ENCODE peak calls at places on chromosomes 13 and 19, in ten cellular contexts. U is HepG2, H is IMR-90, B is PC-3, C is SK-N-SH, G is keratinocyte, T is Karpas-422, N is adipocyte, Q is H9, K is neural progenitor cell. V is an unnamed sample.

GRCh38 chr13:31773538-31773937 is 34.2 kb downstream of the RXFP2 start:
- DNase-seq in K (no peak), Q (no peak), C (no peak), G (no peak), N (peak), T (no peak), U (no peak), H (peak), B (no peak), V (peak)

GRCh38 chr19:50512112-50512998 is 1.4 kb downstream of the ASPDH start:
- DNase-seq in T (no peak), G (no peak), B (no peak), Q (no peak), C (no peak), N (no peak), K (no peak), H (no peak), U (no peak), V (no peak)

GRCh38 chr19:33569822-33570221 is 48.2 kb upstream of the PEPD start:
- DNase-seq in K (peak), G (no peak), B (no peak), Q (no peak), H (no peak), T (no peak), N (no peak), U (no peak), C (no peak), V (no peak)

GRCh38 chr13:23325191-23325590 is 108.3 kb downstream of the SACS start:
- DNase-seq in K (no peak), G (no peak), T (no peak), C (no peak), N (no peak), H (no peak), Q (no peak), U (peak), B (no peak), V (no peak)

GRCh38 chr19:38617283-38617763 is 430 bp downstream of the MAP4K1 start:
- DNase-seq in G (no peak), U (no peak), H (no peak), T (peak), B (no peak), N (no peak), C (no peak), Q (no peak), K (no peak), V (no peak)

GRCh38 chr13:49093376-49093775 is 117.7 kb downstream of the FNDC3A start:
- DNase-seq in Q (no peak), G (no peak), C (no peak), N (no peak), T (no peak), K (no peak), U (peak), H (no peak), B (peak), V (no peak)

GRCh38 chr19:15304140-15304705 is 28.1 kb downstream of the BRD4 start:
- DNase-seq in H (no peak), C (peak), T (no peak), Q (no peak), B (peak), G (no peak), U (peak), N (no peak), K (no peak), V (no peak)

GRCh38 chr19:12652219-12652618 is 14.3 kb downstream of the MAN2B1 start:
- DNase-seq in B (no peak), C (no peak), Q (no peak), U (no peak), G (no peak), T (no peak), N (no peak), H (no peak), K (no peak), V (no peak)

GRCh38 chr13:43805071-43805468 is 18.3 kb upstream of the ENOX1 start:
- DNase-seq in Q (no peak), H (peak), N (peak), C (peak), G (peak), T (no peak), K (no peak), U (peak), B (peak), V (peak)

GRCh38 chr13:60745343-60745742 is 348.3 kb downstream of the TDRD3 start:
- DNase-seq in U (no peak), G (no peak), C (no peak), N (no peak), T (no peak), K (no peak), B (no peak), Q (no peak), H (no peak), V (no peak)

GRCh38 chr13:29193083-29193482 is 372.9 kb downstream of the MTUS2 start:
- DNase-seq in G (no peak), T (no peak), Q (no peak), K (no peak), B (no peak), N (no peak), C (no peak), U (no peak), H (no peak), V (no peak)

GRCh38 chr13:29195459-29195858 is 375.3 kb downstream of the MTUS2 start:
- DNase-seq in C (no peak), B (no peak), T (peak), G (no peak), Q (no peak), H (no peak), U (no peak), N (no peak), K (no peak), V (no peak)

GRCh38 chr13:29196409-29197074 is 376.4 kb downstream of the MTUS2 start:
- DNase-seq in N (no peak), B (no peak), K (no peak), C (no peak), G (no peak), Q (no peak), H (no peak), U (no peak), T (peak), V (no peak)
- H3K9ac ChIP-seq in N (no peak), B (no peak), K (no peak), C (no peak), G (no peak), Q (no peak), H (no peak), U (no peak), T (no peak), V (no peak)

DNA sequence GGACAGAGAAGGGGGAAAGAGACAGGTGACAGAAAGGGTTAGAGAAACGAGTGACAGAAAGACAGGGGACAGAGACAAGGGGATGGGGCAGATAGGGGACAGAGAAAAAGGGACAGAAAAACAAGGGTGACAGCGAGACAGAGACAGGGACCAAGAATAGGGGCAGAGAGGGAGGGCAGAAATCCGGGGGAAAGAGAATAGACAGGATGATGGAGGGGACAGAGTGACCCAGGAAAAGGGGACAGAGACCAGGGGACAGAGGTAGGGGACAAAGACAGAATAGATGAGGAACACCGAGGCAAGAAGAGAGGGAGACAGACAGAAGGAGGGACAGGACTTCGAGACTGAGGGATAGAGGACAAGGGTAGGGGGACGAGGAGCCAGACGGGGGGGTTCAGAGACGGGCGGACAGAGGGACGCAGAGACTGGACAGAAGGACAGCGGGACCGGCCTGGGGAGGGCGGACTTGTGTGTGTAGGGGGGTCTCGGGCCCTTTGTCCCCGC is 607 bp downstream of the CADM4 start:
- DNase-seq in U (no peak), C (no peak), K (no peak), G (no peak), N (no peak), Q (no peak), T (no peak), H (no peak), B (no peak), V (no peak)
- H3K9ac ChIP-seq in U (peak), C (no peak), K (peak), G (peak), N (no peak), Q (peak), T (no peak), H (no peak), B (no peak), V (no peak)

DNA sequence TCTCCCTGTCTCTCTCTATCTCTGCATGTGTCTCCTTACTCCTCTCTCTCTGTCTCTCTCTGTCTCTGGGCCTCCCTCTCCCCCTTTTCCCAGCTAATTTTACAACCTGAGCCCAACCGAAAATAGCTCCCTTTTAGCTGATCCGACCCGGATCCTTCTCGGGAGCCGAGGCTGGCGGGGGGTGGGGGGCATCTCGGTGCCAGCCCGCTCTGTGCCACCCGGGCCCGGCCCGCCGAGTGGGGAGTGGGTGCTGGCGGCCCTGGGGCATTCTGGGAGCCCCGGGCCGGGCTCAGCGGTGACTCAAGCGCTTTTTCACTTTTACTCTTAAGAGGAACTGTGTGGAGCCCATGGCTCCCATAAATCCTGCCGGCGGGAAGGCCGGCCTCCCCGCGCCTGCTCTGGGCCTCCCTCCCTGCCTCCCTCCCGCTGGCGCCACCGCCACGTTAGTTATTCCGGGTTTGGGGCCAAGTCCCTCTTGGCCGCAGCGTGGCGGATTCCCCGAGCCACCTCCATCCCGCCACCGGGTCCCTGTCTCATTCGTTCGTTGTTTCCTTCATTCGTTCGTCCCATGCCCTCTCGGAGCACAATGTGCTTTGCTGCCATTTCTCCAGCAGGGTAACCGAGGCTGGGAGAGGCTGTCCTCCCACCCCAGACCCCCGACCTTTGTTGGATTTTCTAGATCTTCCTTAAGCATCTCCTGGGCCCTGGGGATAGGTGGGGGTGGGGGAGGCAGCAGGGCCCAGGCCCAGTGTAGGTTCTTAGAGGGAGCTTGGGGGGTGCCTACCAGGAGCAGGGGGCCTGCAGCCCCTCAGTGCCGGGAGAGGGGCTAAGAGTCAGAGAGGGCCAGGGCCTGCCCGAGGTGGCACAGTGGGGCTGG is 3.2 kb downstream of the NFIC start:
- DNase-seq in U (no peak), G (no peak), Q (peak), N (peak), K (peak), H (peak), B (peak), T (no peak), C (no peak), V (peak)
- H3K9ac ChIP-seq in U (no peak), G (peak), Q (no peak), N (peak), K (no peak), H (peak), B (peak), T (no peak), C (no peak), V (peak)

GRCh38 chr13:112073245-112074138 is 6.5 kb downstream of the SOX1 start:
- DNase-seq in U (no peak), T (no peak), K (peak), H (no peak), G (no peak), N (no peak), Q (peak), C (no peak), B (no peak), V (no peak)

GRCh38 chr13:112071902-112072530 is 5.1 kb downstream of the SOX1 start:
- DNase-seq in T (no peak), U (no peak), G (no peak), K (peak), Q (no peak), H (no peak), C (no peak), B (no peak), N (no peak), V (no peak)

GRCh38 chr13:112074139-112074710 is 7.3 kb downstream of the SOX1 start:
- DNase-seq in G (no peak), K (peak), N (no peak), H (no peak), Q (no peak), U (no peak), B (no peak), T (no peak), C (no peak), V (no peak)

GRCh38 chr13:112071011-112071901 is 4.3 kb downstream of the SOX1 start:
- DNase-seq in C (no peak), U (no peak), N (no peak), B (no peak), H (no peak), Q (no peak), T (no peak), G (no peak), K (peak), V (no peak)

GRCh38 chr13:112072531-112073244 is 5.7 kb downstream of the SOX1 start:
- DNase-seq in U (no peak), C (no peak), N (no peak), B (no peak), H (no peak), Q (peak), T (no peak), G (no peak), K (peak), V (no peak)
- H3K9ac ChIP-seq in U (no peak), C (no peak), N (no peak), B (no peak), H (no peak), Q (no peak), T (no peak), G (no peak), K (no peak), V (no peak)

DNA sequence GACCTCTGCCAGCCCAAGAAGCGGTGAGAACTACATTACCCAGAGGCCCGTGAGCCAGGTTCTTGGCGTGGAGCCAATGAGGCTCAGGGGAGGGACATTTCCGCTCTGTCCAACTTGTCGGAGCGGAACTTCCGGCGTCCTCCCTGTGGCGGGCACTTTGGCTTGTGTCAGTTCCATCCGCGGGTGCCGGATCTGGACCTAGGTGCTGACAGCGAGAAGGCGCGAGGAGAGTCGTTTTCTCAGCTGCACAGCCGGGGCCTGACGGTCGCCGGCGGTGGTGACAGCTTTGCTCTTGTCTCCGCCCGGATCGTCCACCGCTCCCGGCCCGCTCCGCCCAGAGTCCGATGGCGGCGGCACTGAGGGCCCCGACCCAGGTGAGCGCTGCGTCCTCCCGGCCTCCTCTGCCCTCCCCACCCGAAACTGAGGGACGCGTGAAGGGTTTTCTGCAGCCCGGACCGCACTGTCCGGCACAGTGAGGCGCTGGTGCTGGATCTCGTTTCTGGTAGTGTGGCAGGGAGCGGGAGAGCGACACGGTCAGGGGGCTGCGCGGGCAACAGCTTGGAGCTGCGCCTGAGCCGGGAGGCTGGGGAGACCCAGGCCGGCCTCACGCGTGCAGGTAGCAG is at the start of gene ZNF530:
- DNase-seq in B (peak), C (peak), N (peak), K (peak), G (peak), Q (peak), H (peak), T (peak), U (peak), V (peak)
- H3K9ac ChIP-seq in B (peak), C (peak), N (peak), K (peak), G (peak), Q (peak), H (peak), T (peak), U (peak), V (peak)

GRCh38 chr19:41376241-41376997 is at the start of gene TMEM91:
- DNase-seq in C (peak), T (no peak), U (no peak), H (no peak), K (peak), G (no peak), N (peak), Q (peak), B (no peak), V (peak)

GRCh38 chr19:41371541-41371940 is 4.8 kb upstream of the TMEM91 start:
- DNase-seq in N (no peak), T (no peak), B (no peak), C (no peak), K (no peak), H (no peak), Q (no peak), G (no peak), U (no peak), V (no peak)

GRCh38 chr19:41373993-41374392 is 2.3 kb upstream of the TMEM91 start:
- DNase-seq in N (peak), G (no peak), K (no peak), H (peak), C (peak), B (no peak), U (no peak), Q (no peak), T (no peak), V (peak)

GRCh38 chr19:41377977-41378707 is 1.8 kb downstream of the TMEM91 start:
- DNase-seq in B (no peak), N (no peak), T (peak), U (no peak), K (peak), Q (peak), G (no peak), H (no peak), C (peak), V (no peak)

DNA sequence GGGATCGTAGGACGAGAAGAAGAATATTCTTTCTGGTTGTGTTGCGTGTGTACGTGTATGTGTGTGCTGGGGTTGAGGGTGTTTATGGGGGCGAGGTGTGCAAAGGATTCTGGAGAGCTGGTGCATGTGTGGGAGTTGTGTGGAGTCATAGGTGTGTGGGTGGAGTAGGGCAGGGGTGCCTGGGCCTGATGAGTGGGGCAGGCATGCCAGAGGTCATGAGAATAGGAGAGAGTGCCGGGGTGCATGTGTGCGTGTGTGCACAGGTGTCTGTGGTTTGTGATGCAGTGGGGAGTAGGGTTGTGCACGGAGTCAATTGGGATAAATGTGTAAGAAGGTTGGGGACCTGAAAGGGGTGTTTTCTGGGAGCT is 649 bp downstream of the TMEM91 start:
- DNase-seq in T (no peak), B (no peak), C (no peak), H (no peak), N (no peak), K (no peak), U (no peak), G (no peak), Q (no peak), V (no peak)
- H3K9ac ChIP-seq in T (no peak), B (no peak), C (no peak), H (peak), N (peak), K (no peak), U (peak), G (peak), Q (no peak), V (no peak)

DNA sequence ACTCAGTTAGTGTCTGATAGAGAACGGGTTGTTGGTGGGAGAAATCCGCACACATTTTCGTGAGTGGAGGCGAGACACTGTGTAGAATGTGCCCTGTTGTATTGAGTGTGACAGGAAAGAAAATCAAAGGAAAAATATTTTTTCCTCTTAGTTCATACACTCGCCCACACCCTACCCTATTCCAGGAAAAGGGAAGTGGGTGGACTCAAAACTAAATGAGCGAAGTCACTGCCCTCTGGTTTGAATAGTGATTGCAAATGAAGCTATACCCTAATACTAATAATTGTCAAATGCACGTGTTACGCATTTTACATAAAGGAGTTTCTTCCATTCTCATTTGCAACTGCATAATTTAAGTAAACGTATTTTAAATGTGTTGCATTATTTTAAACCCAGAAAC is 2.0 kb downstream of the ZNF347 start:
- DNase-seq in U (no peak), K (no peak), Q (no peak), G (no peak), B (no peak), T (no peak), N (no peak), H (no peak), C (no peak), V (no peak)
- H3K9ac ChIP-seq in U (no peak), K (no peak), Q (no peak), G (no peak), B (no peak), T (no peak), N (no peak), H (no peak), C (no peak), V (no peak)

V was measured in endothelial cell of umbilical vein.